ENCODE peak calls at places on chromosome 7, in six cellular contexts. G is stomach; S is glomerular endothelial cell; P is brain microvascular endothelial cell; C is HCT116; U is activated CD4-positive, alpha-beta T cell treated with anti-CD3 and anti-CD28 coated beads, Interleukin-2, amount 10 ng/mL, durations not matched to agents 7 days and 5 days. W is an unnamed sample.

GRCh38 chr7:149071641-149072437 is 18.7 kb downstream of the ZNF786 start:
- DNase-seq in C (peak), G (no peak), S (no peak), U (peak), P (no peak), W (peak)

GRCh38 chr7:159115601-159116501 is 28.8 kb downstream of the VIPR2 start:
- DNase-seq in P (no peak), U (no peak), G (no peak), S (no peak), C (no peak), W (no peak)

GRCh38 chr7:101565601-101566209 is 63.4 kb downstream of the MYL10 start:
- DNase-seq in P (no peak), U (no peak), S (no peak), G (no peak), C (no peak), W (no peak)

GRCh38 chr7:5546626-5547025 is 123.0 kb upstream of the TNRC18 start:
- DNase-seq in C (no peak), S (no peak), G (peak), U (no peak), P (no peak), W (no peak)

GRCh38 chr7:49928787-49929186 is 155.3 kb downstream of the VWC2 start:
- DNase-seq in U (no peak), C (no peak), P (no peak), S (no peak), G (no peak), W (no peak)

GRCh38 chr7:20331231-20331880 is 656 bp downstream of the ITGB8 start:
- DNase-seq in P (peak), G (peak), S (no peak), U (peak), C (no peak), W (peak)

GRCh38 chr7:155360495-155361362 is 63.1 kb downstream of the INSIG1 start:
- DNase-seq in G (no peak), U (no peak), S (no peak), C (no peak), P (no peak), W (peak)

GRCh38 chr7:27188666-27189559 is 3.9 kb upstream of the HOXA11 start:
- DNase-seq in U (peak), C (no peak), S (no peak), G (peak), P (no peak), W (no peak)

GRCh38 chr7:128872394-128872824 is 9.8 kb downstream of the ATP6V1F start:
- DNase-seq in U (no peak), P (no peak), C (no peak), S (no peak), G (no peak), W (no peak)

GRCh38 chr7:150715293-150715692 is 1.1 kb upstream of the GIMAP1 start:
- DNase-seq in U (no peak), G (no peak), P (no peak), C (no peak), S (no peak), W (no peak)

GRCh38 chr7:131521651-131522163 is 34.7 kb downstream of the PODXL start:
- DNase-seq in U (no peak), G (peak), S (no peak), P (no peak), C (no peak), W (peak)

GRCh38 chr7:16826061-16826460 is 21.3 kb upstream of the AGR2 start:
- DNase-seq in G (no peak), P (no peak), S (no peak), C (no peak), U (no peak), W (no peak)

GRCh38 chr7:93150200-93150835 is 2.1 kb upstream of the SAMD9L start:
- DNase-seq in G (no peak), U (no peak), P (peak), C (no peak), S (no peak), W (no peak)

GRCh38 chr7:101614098-101614938 is 14.8 kb downstream of the MYL10 start:
- DNase-seq in G (no peak), S (no peak), P (no peak), C (no peak), U (no peak), W (no peak)

W was measured in left cardiac atrium.